ENCODE peak calls at places on chromosomes 16 and 17, in eight cellular contexts. One of them, this sample, is unnamed.

GRCh38 chr17:33292184-33292980 is 713 bp downstream of the ASIC2 start:
- DNase-seq in DMS153: no peak
- DNase-seq in endothelial cell: peak
- DNase-seq in non-pigmented ciliary epithelial cell: no peak
- DNase-seq in GM06990: peak
- DNase-seq in astrocyte of the spinal cord: peak
- DNase-seq in ELF-1: peak
- DNase-seq in adrenal gland: no peak
- DNase-seq in this sample: no peak

GRCh38 chr17:82804442-82805191 is 35.2 kb downstream of the ZNF750 start:
- DNase-seq in endothelial cell: no peak
- DNase-seq in ELF-1: no peak
- DNase-seq in non-pigmented ciliary epithelial cell: no peak
- DNase-seq in adrenal gland: no peak
- DNase-seq in DMS153: no peak
- DNase-seq in astrocyte of the spinal cord: peak
- DNase-seq in GM06990: no peak
- DNase-seq in this sample: no peak

GRCh38 chr16:55907661-55908060 is 32.5 kb upstream of the CES5A start:
- DNase-seq in ELF-1: no peak
- DNase-seq in endothelial cell: no peak
- DNase-seq in adrenal gland: no peak
- DNase-seq in DMS153: no peak
- DNase-seq in astrocyte of the spinal cord: no peak
- DNase-seq in GM06990: no peak
- DNase-seq in non-pigmented ciliary epithelial cell: no peak
- DNase-seq in this sample: no peak

GRCh38 chr17:45904886-45905285 is 10.5 kb downstream of the MAPT start:
- DNase-seq in GM06990: no peak
- DNase-seq in endothelial cell: no peak
- DNase-seq in DMS153: no peak
- DNase-seq in non-pigmented ciliary epithelial cell: no peak
- DNase-seq in ELF-1: no peak
- DNase-seq in astrocyte of the spinal cord: no peak
- DNase-seq in adrenal gland: no peak
- DNase-seq in this sample: no peak

GRCh38 chr16:72137380-72138063 is 34.4 kb downstream of the PMFBP1 start:
- DNase-seq in DMS153: no peak
- DNase-seq in adrenal gland: no peak
- DNase-seq in endothelial cell: no peak
- DNase-seq in non-pigmented ciliary epithelial cell: no peak
- DNase-seq in astrocyte of the spinal cord: no peak
- DNase-seq in ELF-1: no peak
- DNase-seq in GM06990: no peak
- DNase-seq in this sample: no peak

GRCh38 chr17:80519091-80519781 is 25.4 kb upstream of the RPTOR start:
- DNase-seq in endothelial cell: no peak
- DNase-seq in GM06990: no peak
- DNase-seq in DMS153: no peak
- DNase-seq in non-pigmented ciliary epithelial cell: no peak
- DNase-seq in adrenal gland: peak
- DNase-seq in astrocyte of the spinal cord: no peak
- DNase-seq in ELF-1: no peak
- DNase-seq in this sample: no peak

GRCh38 chr17:75459590-75460267 is 3.3 kb downstream of the TMEM94 start:
- DNase-seq in non-pigmented ciliary epithelial cell: no peak
- DNase-seq in DMS153: peak
- DNase-seq in ELF-1: peak
- DNase-seq in GM06990: no peak
- DNase-seq in endothelial cell: no peak
- DNase-seq in astrocyte of the spinal cord: no peak
- DNase-seq in adrenal gland: peak
- DNase-seq in this sample: no peak

GRCh38 chr16:30775381-30776099 is 11.5 kb downstream of the ZNF629 start:
- DNase-seq in ELF-1: peak
- DNase-seq in endothelial cell: peak
- DNase-seq in GM06990: peak
- DNase-seq in astrocyte of the spinal cord: peak
- DNase-seq in DMS153: peak
- DNase-seq in adrenal gland: peak
- DNase-seq in non-pigmented ciliary epithelial cell: peak
- DNase-seq in this sample: peak

GRCh38 chr16:30953511-30954124 is 3.9 kb upstream of the SETD1A start:
- DNase-seq in adrenal gland: peak
- DNase-seq in astrocyte of the spinal cord: peak
- DNase-seq in DMS153: peak
- DNase-seq in GM06990: peak
- DNase-seq in non-pigmented ciliary epithelial cell: no peak
- DNase-seq in ELF-1: peak
- DNase-seq in endothelial cell: peak
- DNase-seq in this sample: no peak

GRCh38 chr17:76789235-76789788 is 51.4 kb downstream of the MFSD11 start:
- DNase-seq in astrocyte of the spinal cord: no peak
- DNase-seq in non-pigmented ciliary epithelial cell: no peak
- DNase-seq in adrenal gland: no peak
- DNase-seq in DMS153: peak
- DNase-seq in GM06990: no peak
- DNase-seq in ELF-1: peak
- DNase-seq in endothelial cell: no peak
- DNase-seq in this sample: no peak

GRCh38 chr17:48631693-48632578 is 5.8 kb upstream of the HOXB9 start:
- DNase-seq in astrocyte of the spinal cord: no peak
- DNase-seq in non-pigmented ciliary epithelial cell: no peak
- DNase-seq in adrenal gland: no peak
- DNase-seq in ELF-1: peak
- DNase-seq in endothelial cell: peak
- DNase-seq in DMS153: no peak
- DNase-seq in GM06990: no peak
- DNase-seq in this sample: no peak

GRCh38 chr16:57569306-57569946 is 27.0 kb downstream of the ADGRG5 start:
- DNase-seq in astrocyte of the spinal cord: no peak
- DNase-seq in adrenal gland: no peak
- DNase-seq in endothelial cell: no peak
- DNase-seq in DMS153: no peak
- DNase-seq in ELF-1: no peak
- DNase-seq in non-pigmented ciliary epithelial cell: no peak
- DNase-seq in GM06990: no peak
- DNase-seq in this sample: no peak

GRCh38 chr16:56539667-56540066 is 19.8 kb upstream of the BBS2 start:
- DNase-seq in GM06990: no peak
- DNase-seq in astrocyte of the spinal cord: no peak
- DNase-seq in non-pigmented ciliary epithelial cell: no peak
- DNase-seq in endothelial cell: no peak
- DNase-seq in ELF-1: no peak
- DNase-seq in adrenal gland: peak
- DNase-seq in DMS153: no peak
- DNase-seq in this sample: no peak

GRCh38 chr17:866568-867087 is 84.5 kb downstream of the MRM3 start:
- DNase-seq in ELF-1: no peak
- DNase-seq in DMS153: no peak
- DNase-seq in adrenal gland: no peak
- DNase-seq in astrocyte of the spinal cord: no peak
- DNase-seq in non-pigmented ciliary epithelial cell: no peak
- DNase-seq in endothelial cell: no peak
- DNase-seq in GM06990: no peak
- DNase-seq in this sample: no peak

GRCh38 chr17:8696951-8697745 is 47.5 kb downstream of the CCDC42 start:
- DNase-seq in GM06990: no peak
- DNase-seq in non-pigmented ciliary epithelial cell: peak
- DNase-seq in adrenal gland: no peak
- DNase-seq in astrocyte of the spinal cord: peak
- DNase-seq in DMS153: no peak
- DNase-seq in ELF-1: peak
- DNase-seq in endothelial cell: no peak
- DNase-seq in this sample: no peak

GRCh38 chr17:16814439-16814838 is 124.4 kb downstream of the CCDC144A start:
- DNase-seq in endothelial cell: no peak
- DNase-seq in adrenal gland: no peak
- DNase-seq in DMS153: no peak
- DNase-seq in astrocyte of the spinal cord: no peak
- DNase-seq in non-pigmented ciliary epithelial cell: no peak
- DNase-seq in GM06990: no peak
- DNase-seq in ELF-1: no peak
- DNase-seq in this sample: no peak

GRCh38 chr17:64159051-64159590 is 29.2 kb upstream of the ERN1 start:
- DNase-seq in astrocyte of the spinal cord: no peak
- DNase-seq in GM06990: no peak
- DNase-seq in endothelial cell: no peak
- DNase-seq in ELF-1: peak
- DNase-seq in DMS153: no peak
- DNase-seq in adrenal gland: no peak
- DNase-seq in non-pigmented ciliary epithelial cell: no peak
- DNase-seq in this sample: no peak

GRCh38 chr17:841313-841712 is 59.2 kb downstream of the MRM3 start:
- DNase-seq in GM06990: peak
- DNase-seq in DMS153: no peak
- DNase-seq in non-pigmented ciliary epithelial cell: no peak
- DNase-seq in ELF-1: no peak
- DNase-seq in astrocyte of the spinal cord: no peak
- DNase-seq in endothelial cell: no peak
- DNase-seq in adrenal gland: no peak
- DNase-seq in this sample: no peak

GRCh38 chr16:56789360-56789759 is 59.4 kb downstream of the NUP93 start:
- DNase-seq in DMS153: peak
- DNase-seq in non-pigmented ciliary epithelial cell: no peak
- DNase-seq in GM06990: no peak
- DNase-seq in astrocyte of the spinal cord: peak
- DNase-seq in ELF-1: no peak
- DNase-seq in endothelial cell: no peak
- DNase-seq in adrenal gland: peak
- DNase-seq in this sample: peak

GRCh38 chr17:34177642-34178041 is 77.4 kb upstream of the CCL2 start:
- DNase-seq in GM06990: no peak
- DNase-seq in astrocyte of the spinal cord: peak
- DNase-seq in DMS153: no peak
- DNase-seq in ELF-1: no peak
- DNase-seq in non-pigmented ciliary epithelial cell: no peak
- DNase-seq in endothelial cell: no peak
- DNase-seq in adrenal gland: no peak
- DNase-seq in this sample: no peak

GRCh38 chr16:81623365-81624102 is 155.6 kb upstream of the PLCG2 start:
- DNase-seq in endothelial cell: peak
- DNase-seq in adrenal gland: peak
- DNase-seq in GM06990: no peak
- DNase-seq in non-pigmented ciliary epithelial cell: no peak
- DNase-seq in ELF-1: no peak
- DNase-seq in astrocyte of the spinal cord: peak
- DNase-seq in DMS153: peak
- DNase-seq in this sample: no peak

GRCh38 chr17:82338858-82339633 is 5.5 kb upstream of the SECTM1 start:
- DNase-seq in non-pigmented ciliary epithelial cell: no peak
- DNase-seq in ELF-1: peak
- DNase-seq in GM06990: no peak
- DNase-seq in DMS153: no peak
- DNase-seq in astrocyte of the spinal cord: peak
- DNase-seq in adrenal gland: peak
- DNase-seq in endothelial cell: no peak
- DNase-seq in this sample: no peak

GRCh38 chr17:29091591-29092291 is 48.8 kb downstream of the PIPOX start:
- DNase-seq in endothelial cell: no peak
- DNase-seq in non-pigmented ciliary epithelial cell: no peak
- DNase-seq in astrocyte of the spinal cord: no peak
- DNase-seq in GM06990: no peak
- DNase-seq in DMS153: peak
- DNase-seq in ELF-1: no peak
- DNase-seq in adrenal gland: no peak
- DNase-seq in this sample: no peak

GRCh38 chr16:23174622-23175021 is 7.9 kb upstream of the SCNN1G start:
- DNase-seq in DMS153: no peak
- DNase-seq in adrenal gland: no peak
- DNase-seq in GM06990: no peak
- DNase-seq in astrocyte of the spinal cord: peak
- DNase-seq in endothelial cell: peak
- DNase-seq in ELF-1: no peak
- DNase-seq in non-pigmented ciliary epithelial cell: no peak
- DNase-seq in this sample: no peak

GRCh38 chr17:57900991-57901743 is 51.3 kb upstream of the MRPS23 start:
- DNase-seq in adrenal gland: no peak
- DNase-seq in GM06990: no peak
- DNase-seq in ELF-1: no peak
- DNase-seq in astrocyte of the spinal cord: no peak
- DNase-seq in endothelial cell: no peak
- DNase-seq in DMS153: peak
- DNase-seq in non-pigmented ciliary epithelial cell: no peak
- DNase-seq in this sample: no peak

GRCh38 chr17:39239640-39240314 is 14.0 kb upstream of the STAC2 start:
- DNase-seq in astrocyte of the spinal cord: no peak
- DNase-seq in endothelial cell: peak
- DNase-seq in ELF-1: peak
- DNase-seq in adrenal gland: peak
- DNase-seq in GM06990: peak
- DNase-seq in DMS153: peak
- DNase-seq in non-pigmented ciliary epithelial cell: no peak
- DNase-seq in this sample: no peak

GRCh38 chr17:19753661-19754463 is 5.8 kb upstream of the ALDH3A1 start:
- DNase-seq in ELF-1: no peak
- DNase-seq in GM06990: no peak
- DNase-seq in endothelial cell: no peak
- DNase-seq in adrenal gland: peak
- DNase-seq in astrocyte of the spinal cord: no peak
- DNase-seq in non-pigmented ciliary epithelial cell: no peak
- DNase-seq in DMS153: peak
- DNase-seq in this sample: no peak